ENCODE peak calls at places on chromosomes 7 and 10, in four cellular contexts. O, R, Z and H are unnamed samples.

GRCh38 chr7:157253850-157254249 is 83.0 kb upstream of the DNAJB6 start:
- DNase-seq in Z (no peak), R (no peak), O (no peak), H (no peak)

GRCh38 chr10:45144666-45145065 is 143.9 kb downstream of the ZNF22 start:
- DNase-seq in R (no peak), O (no peak), Z (no peak), H (no peak)

GRCh38 chr7:151796091-151796870 is 80.6 kb downstream of the PRKAG2 start:
- DNase-seq in O (no peak), R (no peak), Z (no peak), H (no peak)

GRCh38 chr7:46772740-46773139 is 809.2 kb downstream of the TNS3 start:
- DNase-seq in O (no peak), Z (no peak), R (no peak), H (no peak)

GRCh38 chr10:124063736-124064135 is 29.7 kb downstream of the CHST15 start:
- DNase-seq in Z (no peak), O (no peak), R (no peak), H (no peak)

GRCh38 chr10:118985576-118985975 is 43.9 kb upstream of the NANOS1 start:
- DNase-seq in Z (no peak), R (no peak), O (no peak), H (no peak)

GRCh38 chr7:152435384-152436278 is at the start of gene KMT2C:
- DNase-seq in R (peak), O (peak), Z (peak), H (peak)

GRCh38 chr7:66679633-66679980 is 50.9 kb downstream of the KCTD7 start:
- DNase-seq in R (no peak), O (no peak), Z (no peak), H (no peak)

GRCh38 chr7:5143935-5144903 is 45.8 kb upstream of the WIPI2 start:
- DNase-seq in Z (no peak), O (peak), R (no peak), H (no peak)

GRCh38 chr10:88347022-88347421 is 236.1 kb downstream of the RNLS start:
- DNase-seq in R (no peak), O (no peak), Z (no peak), H (no peak)

GRCh38 chr7:22543169-22543568 is 43.2 kb upstream of the STEAP1B start:
- DNase-seq in R (no peak), O (no peak), Z (no peak), H (no peak)

GRCh38 chr10:90326498-90327267 is 531.2 kb downstream of the HTR7 start:
- DNase-seq in Z (no peak), R (no peak), O (no peak), H (no peak)

GRCh38 chr7:30430300-30430699 is 48.3 kb downstream of the NOD1 start:
- DNase-seq in Z (peak), O (no peak), R (no peak), H (no peak)

GRCh38 chr10:13698217-13698616 is 111.5 kb downstream of the PRPF18 start:
- DNase-seq in Z (no peak), R (no peak), O (no peak), H (no peak)

GRCh38 chr7:130712416-130712815 is 21.6 kb downstream of the KLF14 start:
- DNase-seq in R (no peak), O (no peak), Z (no peak), H (no peak)

GRCh38 chr7:734808-735207 is 7.7 kb upstream of the PRKAR1B start:
- DNase-seq in Z (no peak), O (no peak), R (no peak), H (no peak)

GRCh38 chr7:131131012-131131745 is 196.5 kb upstream of the MKLN1 start:
- DNase-seq in Z (no peak), O (no peak), R (no peak), H (no peak)

GRCh38 chr10:91462423-91462822 is 52.3 kb downstream of the HECTD2 start:
- DNase-seq in O (no peak), R (no peak), Z (no peak), H (no peak)

GRCh38 chr7:23981314-23981713 is 271.3 kb downstream of the STK31 start:
- DNase-seq in Z (no peak), R (no peak), O (no peak), H (no peak)

GRCh38 chr7:114663502-114663901 is 248.9 kb downstream of the FOXP2 start:
- DNase-seq in O (no peak), Z (no peak), R (no peak), H (no peak)

GRCh38 chr10:119734396-119735332 is 8.8 kb downstream of the INPP5F start:
- DNase-seq in Z (no peak), R (no peak), O (no peak), H (no peak)

GRCh38 chr7:150953061-150953997 is 24.8 kb downstream of the KCNH2 start:
- DNase-seq in Z (no peak), O (no peak), R (no peak), H (no peak)

GRCh38 chr10:3785849-3786290 is 861 bp upstream of the KLF6 start:
- DNase-seq in Z (no peak), O (no peak), R (peak), H (peak)

GRCh38 chr7:121480058-121480457 is 84.0 kb upstream of the FAM3C start:
- DNase-seq in Z (no peak), R (no peak), O (no peak), H (no peak)

GRCh38 chr10:59181668-59182067 is 5.2 kb downstream of the PHYHIPL start:
- DNase-seq in R (peak), Z (peak), O (peak), H (no peak)

GRCh38 chr7:66426996-66427395 is 201.7 kb upstream of the KCTD7 start:
- DNase-seq in Z (no peak), R (no peak), O (no peak), H (no peak)

GRCh38 chr10:70775679-70776454 is 9.3 kb downstream of the TBATA start:
- DNase-seq in R (no peak), Z (no peak), O (no peak), H (no peak)

GRCh38 chr7:44767912-44768662 is 19.4 kb downstream of the ZMIZ2 start:
- DNase-seq in Z (peak), O (peak), R (no peak), H (peak)

GRCh38 chr7:141675431-141676210 is 26.3 kb downstream of the DENND11 start:
- DNase-seq in R (no peak), O (no peak), Z (no peak), H (no peak)

GRCh38 chr10:78507761-78508160 is 474.1 kb downstream of the RPS24 start:
- DNase-seq in Z (no peak), O (no peak), R (no peak), H (no peak)

GRCh38 chr10:30355601-30356000 is 6.5 kb upstream of the MTPAP start:
- DNase-seq in Z (no peak), R (no peak), O (no peak), H (no peak)

GRCh38 chr7:134593530-134594392 is 44.9 kb downstream of the AKR1B15 start:
- DNase-seq in R (no peak), Z (peak), O (no peak), H (no peak)

GRCh38 chr7:144842377-144842851 is 6.6 kb upstream of the TPK1 start:
- DNase-seq in Z (peak), R (no peak), O (peak), H (no peak)

GRCh38 chr10:30791197-30791611 is 161.7 kb upstream of the LYZL2 start:
- DNase-seq in O (no peak), Z (no peak), R (no peak), H (no peak)

GRCh38 chr7:13489386-13489785 is 500.1 kb downstream of the ETV1 start:
- DNase-seq in O (no peak), Z (no peak), R (no peak), H (no peak)

GRCh38 chr7:106772655-106773108 is 92.4 kb upstream of the PIK3CG start:
- DNase-seq in Z (no peak), O (no peak), R (no peak), H (no peak)

GRCh38 chr7:159038066-159038465 is 106.6 kb downstream of the VIPR2 start:
- DNase-seq in O (no peak), R (no peak), Z (no peak), H (no peak)

GRCh38 chr7:51961804-51962203 is 645.2 kb upstream of the COBL start:
- DNase-seq in Z (no peak), R (no peak), O (no peak), H (no peak)

DNA sequence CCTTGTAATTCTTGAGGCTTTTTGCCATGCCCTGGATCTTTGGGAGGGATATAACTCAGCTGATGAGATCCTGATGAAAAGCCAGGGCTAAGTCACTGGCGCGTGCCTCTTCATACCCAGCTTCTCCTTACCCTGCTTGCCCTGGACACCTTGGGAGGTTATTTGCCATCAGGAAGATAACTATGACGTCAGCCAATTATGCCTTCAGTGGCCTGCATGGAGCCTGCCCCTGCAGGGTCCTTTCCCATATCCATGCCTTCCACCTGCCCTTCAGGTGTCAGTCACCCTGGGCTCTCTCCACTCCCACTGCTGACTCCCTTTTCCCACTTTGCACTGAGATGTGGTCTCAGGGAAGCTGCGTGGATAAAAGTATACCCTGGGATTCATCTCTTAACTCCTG is 520.1 kb downstream of the SORCS3 start:
- DNase-seq in O (no peak), R (no peak), Z (no peak), H (no peak)
- TF ChIP-seq CTCF in O (no peak), R (no peak), Z (no peak), H (no peak)

GRCh38 chr7:78607099-78607498 is 808.5 kb downstream of the PHTF2 start:
- DNase-seq in R (no peak), O (no peak), Z (no peak), H (peak)
- TF ChIP-seq CTCF in R (peak), O (no peak), Z (peak), H (peak)

GRCh38 chr10:103917326-103918052 is 495 bp downstream of the STN1 start:
- DNase-seq in R (peak), Z (no peak), O (peak), H (peak)
- TF ChIP-seq CTCF in R (no peak), Z (no peak), O (no peak), H (no peak)

DNA sequence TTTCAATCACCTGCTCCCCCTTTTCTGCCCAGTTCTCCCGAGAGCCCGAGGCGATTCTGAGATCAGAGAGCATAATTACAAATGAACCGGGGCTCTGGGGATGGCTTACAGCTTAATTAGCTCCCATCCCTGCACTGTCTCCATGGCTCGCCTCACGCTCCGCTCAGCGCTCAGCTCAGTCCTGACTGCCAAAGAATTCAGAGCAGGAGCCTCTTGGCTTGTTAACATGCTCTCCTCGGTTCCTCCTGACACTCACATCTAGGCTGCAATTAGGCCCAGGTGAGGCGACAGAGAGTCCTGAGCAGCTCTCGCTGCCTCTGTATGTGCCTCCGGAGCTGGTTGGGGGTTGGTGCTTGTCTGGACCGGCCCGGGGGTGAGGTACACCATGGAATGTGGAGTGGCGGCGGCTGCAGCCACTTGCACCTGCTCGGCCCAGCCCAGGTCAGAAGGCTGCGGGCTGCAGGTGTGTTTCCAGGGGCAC is 111.9 kb downstream of the WDR11 start:
- DNase-seq in R (no peak), Z (no peak), O (no peak), H (no peak)
- TF ChIP-seq CTCF in R (no peak), Z (no peak), O (no peak), H (no peak)

DNA sequence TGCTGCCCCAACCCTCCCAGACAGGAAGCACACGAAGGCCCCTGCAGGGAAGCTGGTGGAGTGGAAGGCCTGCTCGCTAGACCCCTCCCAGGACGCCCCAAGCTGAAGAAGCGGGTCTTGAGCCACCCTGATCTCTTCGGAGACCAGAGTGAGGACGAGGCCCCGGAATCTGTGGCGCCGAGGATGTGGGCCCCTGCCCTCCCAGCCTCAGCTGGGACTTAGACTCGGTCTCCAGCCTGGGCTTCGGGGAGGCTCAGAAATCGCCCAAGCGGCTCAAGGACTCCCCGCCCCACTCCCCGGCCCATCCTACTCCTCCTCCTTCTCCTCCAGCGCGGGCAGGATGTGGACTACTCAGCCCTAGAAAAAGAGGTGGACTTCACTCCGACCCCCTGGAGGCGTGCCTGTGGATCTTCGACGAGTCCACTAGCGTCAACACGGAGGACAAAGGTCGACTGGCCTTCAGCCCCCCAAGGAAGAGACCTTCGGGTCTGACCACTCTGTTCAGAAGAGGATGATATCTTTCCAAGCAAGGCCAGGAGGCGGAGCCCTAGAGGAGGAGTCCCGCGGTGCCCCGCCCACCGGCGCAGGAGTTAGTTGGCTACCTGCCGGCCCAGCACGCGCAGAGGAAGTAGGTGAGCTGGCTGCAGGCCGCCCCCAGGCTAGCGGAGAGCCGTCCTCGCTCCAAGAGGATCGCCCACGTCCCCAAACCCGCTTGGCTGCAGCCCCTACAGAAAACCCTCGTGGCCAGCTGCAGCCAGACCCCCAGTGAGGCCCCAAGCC is 21.9 kb upstream of the LANCL2 start:
- DNase-seq in Z (no peak), R (no peak), O (no peak), H (no peak)
- TF ChIP-seq CTCF in Z (no peak), R (no peak), O (no peak), H (no peak)

GRCh38 chr10:7866191-7866590 is 47.9 kb downstream of the TAF3 start:
- DNase-seq in Z (no peak), R (no peak), O (no peak), H (no peak)

GRCh38 chr10:7874864-7875263 is 56.6 kb downstream of the TAF3 start:
- DNase-seq in R (no peak), Z (no peak), O (no peak), H (no peak)

GRCh38 chr10:7876541-7877127 is 58.3 kb downstream of the TAF3 start:
- DNase-seq in Z (no peak), R (no peak), O (no peak), H (no peak)

GRCh38 chr10:7872041-7872442 is 53.7 kb downstream of the TAF3 start:
- DNase-seq in Z (no peak), R (no peak), O (peak), H (no peak)
- TF ChIP-seq CTCF in Z (peak), R (peak), O (no peak), H (peak)

DNA sequence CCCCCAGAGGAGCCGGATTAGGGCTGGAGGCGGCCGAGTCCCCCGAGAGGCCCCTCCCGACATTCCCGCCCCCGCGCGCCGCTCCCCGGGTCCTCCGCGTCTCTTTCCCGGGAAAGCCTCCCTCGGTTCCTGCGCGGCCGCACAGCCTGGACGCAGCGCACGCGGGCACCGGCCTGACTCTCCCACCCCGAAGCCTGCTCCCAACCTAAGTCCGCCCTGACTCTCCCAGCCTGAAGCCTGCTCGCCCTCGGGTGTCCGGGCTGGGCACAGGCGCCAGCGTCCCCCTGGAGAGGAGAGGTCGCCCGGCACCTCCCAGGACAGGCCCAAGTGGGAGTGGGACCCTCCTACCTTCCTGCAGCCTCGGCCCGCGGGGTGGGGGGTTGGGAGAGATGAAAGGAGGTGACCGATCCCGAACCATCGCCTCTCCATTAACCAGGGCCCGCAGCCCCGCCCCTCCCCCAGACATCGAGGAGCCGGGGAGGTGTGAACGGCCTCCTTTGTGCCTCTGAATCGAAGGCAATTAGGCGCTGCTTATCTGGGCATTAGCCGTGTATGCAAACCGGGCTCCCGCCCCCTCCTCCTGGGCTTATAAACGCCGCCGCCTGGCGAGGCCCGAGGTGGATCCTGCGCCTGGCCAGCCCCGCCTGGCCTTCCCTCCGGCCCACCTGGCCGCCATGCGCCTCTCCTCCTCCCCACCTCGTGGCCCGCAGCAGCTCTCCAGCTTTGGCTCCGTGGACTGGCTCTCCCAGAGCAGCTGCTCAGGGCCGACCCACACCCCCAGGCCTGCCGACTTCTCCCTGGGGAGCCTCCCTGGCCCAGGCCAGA is at the start of gene VENTX:
- DNase-seq in R (no peak), Z (no peak), O (no peak), H (peak)
- TF ChIP-seq CTCF in R (no peak), Z (no peak), O (no peak), H (no peak)

GRCh38 chr10:128511284-128511683 is 385.1 kb upstream of the MKI67 start:
- DNase-seq in R (no peak), Z (no peak), O (no peak), H (peak)

GRCh38 chr10:128516180-128516579 is 390.0 kb upstream of the MKI67 start:
- DNase-seq in Z (no peak), O (no peak), R (no peak), H (no peak)

GRCh38 chr10:128518000-128518399 is 391.8 kb upstream of the MKI67 start:
- DNase-seq in Z (no peak), O (no peak), R (no peak), H (no peak)

GRCh38 chr10:128512767-128513166 is 386.5 kb upstream of the MKI67 start:
- DNase-seq in Z (no peak), O (no peak), R (no peak), H (no peak)
- TF ChIP-seq CTCF in Z (no peak), O (no peak), R (no peak), H (no peak)

DNA sequence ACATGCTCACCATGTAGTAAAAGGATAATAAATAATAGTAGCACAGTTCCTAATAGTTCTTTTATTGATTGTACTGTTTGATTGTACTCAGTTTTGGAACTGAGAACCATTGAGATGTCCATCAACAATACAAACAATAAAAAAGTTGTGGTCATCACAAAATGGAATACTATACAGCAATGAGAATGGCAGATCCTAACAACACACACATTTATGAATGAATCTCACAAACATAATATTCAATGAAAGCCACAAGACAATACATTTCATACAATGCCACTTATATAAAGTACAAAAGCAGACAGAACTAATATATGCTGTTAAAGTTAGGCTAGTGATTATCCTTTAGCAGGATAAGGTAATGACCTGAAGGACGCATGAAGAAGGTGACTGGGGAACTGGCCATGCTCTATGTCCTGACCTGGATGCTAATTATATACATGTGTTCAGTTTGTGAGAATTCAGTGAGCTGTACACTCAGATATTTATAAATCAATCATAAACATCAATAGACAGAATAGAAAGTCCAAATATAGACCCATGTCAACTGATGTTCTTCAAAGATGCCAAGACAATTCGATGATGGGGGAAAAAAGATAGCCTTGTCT is 70.0 kb downstream of the SMURF1 start:
- DNase-seq in R (no peak), O (no peak), Z (no peak), H (no peak)
- TF ChIP-seq CTCF in R (no peak), O (no peak), Z (no peak), H (no peak)

GRCh38 chr10:55631071-55631654 is 729.9 kb downstream of the ZWINT start:
- DNase-seq in O (peak), Z (no peak), R (peak), H (peak)
- TF ChIP-seq CTCF in O (peak), Z (peak), R (peak), H (peak)